ENCODE peak calls at places on chromosome 3, in nine cellular contexts. Y is GM04504; R is fibroblast of mammary gland; Q is stimulated activated CD4-positive, alpha-beta T cell treated with anti-CD3 and anti-CD28 coated beads, Interleukin-15, amount 100 ng/mL, for 24 hours; V is iris pigment epithelial cell; G is NT2/D1; K is HT1080; L is effector memory CD8-positive, alpha-beta T cell; H is RPMI7951. D is an unnamed sample.

GRCh38 chr3:23612296-23612891 is 193.4 kb upstream of the UBE2E1 start:
- DNase-seq in L (no peak), R (peak; percentile 68), K (peak; percentile 63), Y (no peak), H (peak; percentile 36), G (no peak), Q (no peak), V (peak; percentile 78), D (no peak)

GRCh38 chr3:10702961-10703740 is 112.9 kb upstream of the SLC6A11 start:
- DNase-seq in G (peak; percentile 42), Q (peak; percentile 46), Y (no peak), H (peak; percentile 39), R (no peak), V (peak; percentile 18), L (no peak), K (no peak), D (no peak)

GRCh38 chr3:45644063-45644462 is 45.1 kb upstream of the SACM1L start:
- DNase-seq in R (peak; percentile 91), L (no peak), G (no peak), Y (no peak), V (peak; percentile 97), K (peak; percentile 64), H (peak; percentile 46), Q (no peak), D (no peak)

GRCh38 chr3:168266335-168266734 is 170.6 kb upstream of the GOLIM4 start:
- DNase-seq in V (no peak), Q (no peak), Y (no peak), L (no peak), G (no peak), H (no peak), R (no peak), K (no peak), D (no peak)

GRCh38 chr3:138360272-138361192 is 12.2 kb downstream of the MRAS start:
- DNase-seq in Q (no peak), K (no peak), G (no peak), L (no peak), R (no peak), Y (no peak), H (no peak), V (no peak), D (no peak)

GRCh38 chr3:15979490-15979889 is 181.7 kb upstream of the ANKRD28 start:
- DNase-seq in Q (no peak), Y (peak; percentile 41), H (peak; percentile 71), L (no peak), R (peak; percentile 54), V (no peak), K (peak; percentile 55), G (no peak), D (no peak)

GRCh38 chr3:14811733-14812132 is 7.0 kb upstream of the FGD5 start:
- DNase-seq in K (no peak), G (no peak), Y (no peak), L (no peak), Q (no peak), H (no peak), V (no peak), R (no peak), D (no peak)

GRCh38 chr3:119294889-119295769 is 946 bp downstream of the ARHGAP31 start:
- DNase-seq in Y (no peak), H (peak; percentile 45), Q (peak; percentile 69), V (peak; percentile 54), K (peak; percentile 67), L (peak; percentile 67), G (no peak), R (peak; percentile 34), D (peak; percentile 36)

GRCh38 chr3:140006331-140006730 is 71.3 kb downstream of the CLSTN2 start:
- DNase-seq in L (no peak), Y (no peak), G (no peak), K (no peak), Q (no peak), H (no peak), V (no peak), R (no peak), D (no peak)

GRCh38 chr3:146390006-146390772 is 79.2 kb downstream of the PLSCR2 start:
- DNase-seq in R (no peak), V (no peak), H (no peak), L (no peak), Y (no peak), G (no peak), Q (no peak), K (no peak), D (no peak)

GRCh38 chr3:127028766-127029520 is 46.0 kb downstream of the PLXNA1 start:
- DNase-seq in Q (no peak), H (no peak), R (no peak), L (no peak), G (no peak), K (no peak), V (no peak), Y (no peak), D (no peak)

GRCh38 chr3:150300376-150300775 is 107.7 kb upstream of the TSC22D2 start:
- DNase-seq in R (peak; percentile 23), Y (no peak), V (peak; percentile 43), G (no peak), Q (no peak), K (peak; percentile 49), H (no peak), L (no peak), D (no peak)

GRCh38 chr3:138227650-138228049 is 40.5 kb downstream of the ARMC8 start:
- DNase-seq in Y (no peak), V (peak; percentile 85), Q (no peak), H (no peak), L (no peak), K (no peak), G (no peak), R (peak; percentile 73), D (no peak)

GRCh38 chr3:143078883-143079282 is 40.7 kb upstream of the CHST2 start:
- DNase-seq in V (peak; percentile 61), H (peak; percentile 54), Y (peak; percentile 40), G (no peak), K (peak; percentile 68), Q (no peak), R (peak; percentile 77), L (no peak), D (no peak)

GRCh38 chr3:190279690-190280089 is 42.6 kb downstream of the CLDN1 start:
- DNase-seq in Y (no peak), R (no peak), H (no peak), Q (no peak), L (no peak), V (peak; percentile 20), G (no peak), K (no peak), D (no peak)

GRCh38 chr3:80785475-80785874 is 976.0 kb downstream of the GBE1 start:
- DNase-seq in Y (no peak), Q (no peak), K (peak; percentile 24), G (no peak), R (no peak), V (no peak), L (no peak), H (no peak), D (no peak)

GRCh38 chr3:97883736-97884135 is 61.9 kb downstream of the CRYBG3 start:
- DNase-seq in G (no peak), Y (no peak), L (no peak), Q (no peak), V (no peak), H (no peak), K (no peak), R (peak; percentile 20), D (no peak)

GRCh38 chr3:16236856-16237393 is 27.8 kb downstream of the DPH3 start:
- DNase-seq in R (no peak), Q (no peak), Y (no peak), G (no peak), H (no peak), K (no peak), L (no peak), V (no peak), D (no peak)

GRCh38 chr3:57943525-57944312 is 64.5 kb upstream of the FLNB start:
- DNase-seq in G (no peak), Y (no peak), Q (no peak), V (no peak), H (no peak), L (no peak), R (no peak), K (no peak), D (no peak)

GRCh38 chr3:126535636-126536035 is 11.7 kb downstream of the CHST13 start:
- DNase-seq in Y (no peak), G (no peak), K (no peak), R (no peak), H (no peak), V (no peak), L (no peak), Q (no peak), D (no peak)

D was measured in central memory CD8-positive, alpha-beta T cell.